ENCODE peak calls at places on chromosomes 7 and 10, in five cellular contexts. Z is heart left ventricle, D is transverse colon, L is H1, A is breast epithelium. M is an unnamed sample. For H3K4me1, the result is how much of the 10 kb centered on the place peaks cover.

GRCh38 chr7:29988391-29989256 is 977 bp downstream of the SCRN1 start:
- DNase-seq in Z (peak), D (peak), L (peak), A (no peak), M (peak)

GRCh38 chr7:5278781-5279180 is 4.0 kb upstream of the SLC29A4 start:
- DNase-seq in Z (no peak), D (no peak), L (no peak), A (no peak), M (no peak)

GRCh38 chr10:119222531-119222930 is 15.2 kb downstream of the GRK5 start:
- DNase-seq in Z (no peak), D (no peak), L (no peak), A (no peak), M (no peak)

GRCh38 chr7:91355680-91356435 is 91.6 kb downstream of the FZD1 start:
- DNase-seq in Z (no peak), D (no peak), L (peak), A (no peak), M (no peak)

GRCh38 chr10:68163735-68164134 is 54.4 kb downstream of the MYPN start:
- DNase-seq in Z (no peak), D (no peak), L (no peak), A (no peak), M (no peak)

GRCh38 chr7:5218564-5219360 is 28.7 kb downstream of the WIPI2 start:
- DNase-seq in Z (no peak), D (peak), L (no peak), A (no peak), M (peak)

GRCh38 chr7:30446266-30446665 is 32.3 kb downstream of the NOD1 start:
- DNase-seq in Z (no peak), D (no peak), L (no peak), A (no peak), M (peak)

GRCh38 chr10:74640134-74640533 is 186.3 kb upstream of the KAT6B start:
- DNase-seq in Z (no peak), D (no peak), L (no peak), A (no peak), M (no peak)

GRCh38 chr10:79153753-79154152 is 85.0 kb downstream of the ZMIZ1 start:
- DNase-seq in Z (peak), D (no peak), L (no peak), A (no peak), M (no peak)

GRCh38 chr10:100370561-100370975 is 23.5 kb downstream of the SCD start:
- DNase-seq in Z (peak), D (peak), L (no peak), A (no peak), M (no peak)
- H3K4me1 ChIP-seq in Z (under half), D (half or more), L (under half), A (under half), M (under half)

GRCh38 chr7:144020340-144020739 is 20.2 kb downstream of the OR6B1 start:
- DNase-seq in Z (peak), D (no peak), L (no peak), A (no peak), M (no peak)
- TF ChIP-seq POLR2A in Z (no peak), D (no peak), L (no peak), A (no peak), M (no peak)

GRCh38 chr7:149130572-149131198 is 4.6 kb upstream of the ZNF425 start:
- DNase-seq in Z (no peak), D (no peak), L (no peak), A (no peak), M (no peak)

GRCh38 chr7:149125189-149125863 is 798 bp downstream of the ZNF425 start:
- DNase-seq in Z (no peak), D (no peak), L (peak), A (no peak), M (no peak)

GRCh38 chr7:149126662-149127321 is 668 bp upstream of the ZNF425 start:
- DNase-seq in Z (peak), D (peak), L (peak), A (no peak), M (peak)

DNA sequence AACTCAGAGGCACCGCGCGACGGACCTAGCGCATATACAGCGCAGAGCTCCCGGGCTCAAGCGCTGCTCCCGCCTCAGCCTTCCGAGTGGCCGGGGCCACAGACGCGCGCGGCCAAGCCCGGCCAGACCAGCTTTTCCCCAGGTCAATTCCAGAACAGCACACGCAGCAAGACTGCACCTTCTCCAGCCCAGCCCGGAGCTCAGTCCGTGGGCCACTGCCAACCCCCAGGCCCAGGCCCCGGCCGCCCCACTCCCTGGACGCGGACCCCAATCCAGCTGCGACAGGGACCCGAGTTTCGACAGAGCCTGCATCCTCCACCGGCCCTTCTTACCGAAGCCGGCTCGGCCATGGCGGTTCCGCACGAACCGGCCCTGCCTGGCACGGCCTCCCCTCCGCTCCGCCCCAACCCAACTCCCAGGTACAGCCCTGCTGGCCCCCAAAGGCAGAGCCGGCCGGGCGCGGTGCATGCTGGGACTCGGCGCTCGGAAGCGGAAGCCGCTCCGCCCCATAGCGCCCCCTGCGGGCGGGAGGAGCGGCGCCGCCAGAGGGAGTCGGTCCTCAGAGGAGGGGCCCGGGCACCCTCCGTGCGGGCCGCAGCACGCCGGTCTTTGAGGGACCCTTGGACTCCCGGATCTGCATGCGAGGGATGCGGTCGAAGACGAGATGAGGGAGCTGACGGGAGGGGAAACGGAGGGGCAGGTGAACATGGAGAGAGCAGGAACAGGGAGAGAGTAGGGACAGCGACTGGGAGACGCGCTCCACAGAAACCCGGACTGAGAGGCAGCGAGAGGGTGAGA is at the start of gene ZNF425:
- DNase-seq in Z (peak), D (peak), L (peak), A (peak), M (peak)
- TF ChIP-seq CTCF in Z (peak), D (peak), L (peak), A (peak), M (peak)

DNA sequence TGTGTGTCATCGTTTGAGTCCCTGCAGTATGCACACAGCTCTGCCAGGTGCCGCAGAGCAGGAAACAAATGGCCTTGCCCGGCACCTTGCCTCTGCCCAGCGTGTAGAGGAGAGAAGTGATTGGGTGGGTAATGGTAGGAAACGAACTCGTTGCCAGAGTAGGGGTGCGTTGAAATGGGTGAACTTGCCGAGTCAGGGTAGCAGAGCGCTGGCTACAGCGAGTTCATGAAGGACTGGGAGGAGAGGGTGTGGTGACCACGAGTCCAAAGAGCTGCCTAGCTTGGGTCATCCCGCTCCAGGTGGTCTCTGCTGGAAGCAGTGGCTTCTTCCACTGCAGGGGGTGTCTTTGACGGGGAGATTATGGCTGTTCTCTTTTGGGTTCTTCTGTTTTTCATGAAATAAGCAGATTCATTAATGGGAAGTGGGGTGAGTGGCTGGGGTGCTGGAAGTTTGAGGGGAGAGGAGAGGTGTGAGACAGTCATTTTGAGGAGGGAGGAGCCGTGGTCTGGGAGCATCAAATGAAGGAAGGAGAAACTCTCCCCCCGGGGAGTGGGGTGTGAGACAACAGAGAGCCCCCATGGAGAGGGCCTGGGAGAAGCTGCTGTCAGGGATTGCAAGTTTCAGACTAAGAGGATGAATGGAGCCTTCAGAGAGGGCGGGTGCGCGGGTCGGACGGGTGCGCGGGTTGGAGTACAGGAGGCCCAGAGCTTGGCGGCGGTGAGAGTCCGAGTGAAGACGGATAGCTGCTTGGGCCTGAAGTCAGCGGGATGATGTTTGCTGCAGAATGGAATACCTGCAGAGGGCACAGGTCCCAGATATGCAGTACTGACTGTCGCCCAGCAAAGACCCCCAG is 26.2 kb downstream of the PPP2R2D start:
- DNase-seq in Z (no peak), D (no peak), L (no peak), A (no peak), M (no peak)
- H3K4me1 ChIP-seq in Z (under half), D (under half), L (under half), A (under half), M (under half)

DNA sequence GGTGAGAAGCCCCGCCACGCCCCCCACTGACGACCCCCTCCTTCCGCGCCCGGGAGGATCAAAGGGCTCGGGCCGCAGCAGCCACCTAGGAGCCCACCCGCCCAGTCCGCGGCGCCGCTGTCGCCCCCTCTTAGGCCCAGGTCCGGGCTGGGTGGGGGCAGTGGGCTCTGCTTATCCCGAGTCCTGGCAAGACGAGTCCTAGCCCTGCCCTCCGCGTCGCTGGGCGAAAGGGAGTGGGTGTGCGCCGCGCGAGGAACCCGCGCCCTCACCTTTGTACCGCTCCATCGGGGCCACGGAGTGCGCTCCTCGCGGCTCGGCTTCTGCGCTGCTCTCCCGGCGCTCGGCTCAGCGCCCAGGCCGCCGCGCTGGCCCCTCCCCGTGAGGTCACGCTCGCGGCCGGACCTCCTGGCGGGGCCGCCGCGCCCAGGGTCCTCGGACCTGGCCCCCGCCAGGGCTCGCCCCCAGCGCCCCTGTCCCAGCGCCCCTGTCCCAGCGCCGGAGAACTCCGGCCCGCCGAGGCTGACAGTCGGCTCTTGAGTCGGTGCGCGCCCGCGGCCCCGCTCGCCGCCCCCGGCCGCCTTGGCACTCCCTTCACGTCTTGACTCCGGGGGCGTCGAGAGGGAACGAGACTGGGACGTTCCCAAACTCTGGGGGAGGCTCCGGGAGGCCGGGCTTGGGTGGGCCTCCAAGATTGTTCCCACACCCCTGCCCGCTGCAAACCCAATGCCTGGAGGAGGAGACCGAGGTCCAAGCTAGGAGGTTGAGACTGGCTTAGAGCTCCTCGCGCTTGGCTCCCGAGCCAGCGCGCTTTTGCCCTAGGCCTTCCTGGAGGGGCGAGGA is at the start of gene AFAP1L2:
- DNase-seq in Z (peak), D (peak), L (peak), A (no peak), M (peak)
- TF ChIP-seq POLR2A in Z (no peak), D (peak), L (no peak), A (peak), M (peak)

GRCh38 chr7:37430644-37431043 is 18.0 kb downstream of the ELMO1 start:
- DNase-seq in Z (no peak), D (no peak), L (no peak), A (no peak), M (no peak)

GRCh38 chr7:37435156-37435555 is 13.5 kb downstream of the ELMO1 start:
- DNase-seq in Z (no peak), D (no peak), L (no peak), A (no peak), M (no peak)

GRCh38 chr7:37431413-37431812 is 17.3 kb downstream of the ELMO1 start:
- DNase-seq in Z (no peak), D (no peak), L (no peak), A (no peak), M (no peak)

GRCh38 chr7:37432240-37432917 is 16.3 kb downstream of the ELMO1 start:
- DNase-seq in Z (no peak), D (no peak), L (no peak), A (no peak), M (no peak)

GRCh38 chr7:37433166-37433565 is 15.5 kb downstream of the ELMO1 start:
- DNase-seq in Z (no peak), D (no peak), L (no peak), A (no peak), M (no peak)
- TF ChIP-seq CTCF in Z (no peak), D (no peak), L (peak), A (no peak), M (no peak)

GRCh38 chr10:96832721-96833219 is 672 bp downstream of the LCOR start:
- DNase-seq in Z (peak), D (peak), L (peak), A (peak), M (peak)
- H3K4me1 ChIP-seq in Z (under half), D (under half), L (under half), A (under half), M (under half)

DNA sequence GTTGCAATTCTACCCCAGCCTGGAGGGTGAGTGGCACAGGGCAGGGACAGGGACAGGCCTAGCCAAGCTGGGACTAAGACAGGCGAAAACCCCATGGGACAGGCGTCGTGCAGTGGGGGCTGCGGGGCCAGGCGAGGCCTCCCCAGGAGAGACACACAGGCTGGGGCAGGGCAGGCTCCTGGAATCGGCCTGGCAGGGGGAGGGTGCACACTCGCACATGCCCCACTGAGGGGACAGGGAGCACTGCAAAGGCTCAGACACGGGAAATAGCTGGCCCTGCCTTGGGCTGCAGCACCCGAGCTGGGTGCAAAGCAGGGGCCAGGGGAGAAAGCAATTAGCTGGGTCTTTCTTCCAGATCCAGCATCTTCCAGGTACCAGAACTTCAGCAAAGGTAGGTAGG is 10.4 kb downstream of the LAT2 start:
- DNase-seq in Z (no peak), D (no peak), L (no peak), A (no peak), M (no peak)
- TF ChIP-seq POLR2A in Z (no peak), D (no peak), L (no peak), A (no peak), M (no peak)